ENCODE peak calls at places on chromosomes 4 and X, in six cellular contexts. I, P, Q, R, V and F are unnamed samples.
A peak's percentile ranks its signal among the peaks of the same experiment; 100 is the strongest.

GRCh38 chr4:156950950-156951349 is 20.6 kb downstream of the PDGFC start:
- DNase-seq in I (no peak), P (no peak), Q (no peak), R (no peak), V (no peak), F (no peak)

GRCh38 chrX:4932790-4933189 is 1219.3 kb upstream of the PRKX start:
- DNase-seq in I (no peak), P (no peak), Q (no peak), R (no peak), V (no peak), F (no peak)

GRCh38 chr4:75889537-75890199 is 12.6 kb downstream of the PPEF2 start:
- DNase-seq in I (no peak), P (no peak), Q (no peak), R (no peak), V (no peak), F (no peak)

GRCh38 chrX:110286126-110286525 is 31.8 kb downstream of the AMMECR1 start:
- DNase-seq in I (peak; percentile 1), P (no peak), Q (no peak), R (no peak), V (no peak), F (no peak)

GRCh38 chr4:138734746-138735145 is 280.8 kb upstream of the NOCT start:
- DNase-seq in I (no peak), P (no peak), Q (no peak), R (peak; percentile 16), V (peak; percentile 21), F (no peak)

GRCh38 chr4:113116414-113117345 is 67.2 kb downstream of the ANK2 start:
- DNase-seq in I (peak; percentile 20), P (peak; percentile 39), Q (no peak), R (peak; percentile 33), V (no peak), F (no peak)

GRCh38 chr4:38512840-38513239 is 151.2 kb upstream of the KLF3 start:
- DNase-seq in I (no peak), P (no peak), Q (no peak), R (no peak), V (no peak), F (no peak)

GRCh38 chr4:94534401-94535312 is 82.9 kb downstream of the PDLIM5 start:
- DNase-seq in I (no peak), P (no peak), Q (no peak), R (no peak), V (no peak), F (no peak)

GRCh38 chr4:56655627-56656345 is 25.3 kb downstream of the HOPX start:
- DNase-seq in I (no peak), P (peak; percentile 40), Q (no peak), R (peak; percentile 8), V (no peak), F (peak; percentile 48)

GRCh38 chr4:41155194-41155830 is 59.0 kb downstream of the APBB2 start:
- DNase-seq in I (no peak), P (no peak), Q (no peak), R (no peak), V (no peak), F (no peak)

GRCh38 chr4:96407651-96408342 is 567.9 kb downstream of the PDHA2 start:
- DNase-seq in I (no peak), P (no peak), Q (no peak), R (no peak), V (peak; percentile 9), F (no peak)

GRCh38 chr4:52889778-52890400 is 27.8 kb downstream of the RASL11B start:
- DNase-seq in I (no peak), P (no peak), Q (no peak), R (no peak), V (no peak), F (no peak)

GRCh38 chrX:12811658-12812057 is 20.4 kb downstream of the PRPS2 start:
- DNase-seq in I (no peak), P (no peak), Q (no peak), R (no peak), V (no peak), F (no peak)

GRCh38 chr4:182301736-182302135 is 58.5 kb downstream of the TENM3 start:
- DNase-seq in I (no peak), P (no peak), Q (no peak), R (no peak), V (no peak), F (no peak)

GRCh38 chrX:153885968-153886903 is at the start of gene L1CAM:
- DNase-seq in I (no peak), P (peak; percentile 64), Q (no peak), R (peak; percentile 62), V (no peak), F (no peak)
- H3K4me3 ChIP-seq in I (no peak within 1 kb of the TSS), P (peak within 1 kb of the TSS; percentile 46), Q (no peak within 1 kb of the TSS), R (peak within 1 kb of the TSS; percentile 75), V (peak within 1 kb of the TSS; percentile 29), F (peak within 1 kb of the TSS; percentile 28)

GRCh38 chrX:39689374-39690104 is 408.2 kb downstream of the BCOR start:
- DNase-seq in I (no peak), P (peak; percentile 70), Q (no peak), R (peak; percentile 75), V (no peak), F (no peak)
- H3K36me3 ChIP-seq in I (no peaks in the 10 kb centered on the region), P (no peaks in the 10 kb centered on the region), Q (no peaks in the 10 kb centered on the region), R (no peaks in the 10 kb centered on the region), V (no peaks in the 10 kb centered on the region), F (no peaks in the 10 kb centered on the region)

GRCh38 chr4:16222957-16223527 is 3.2 kb downstream of the TAPT1 start:
- DNase-seq in I (no peak), P (no peak), Q (no peak), R (no peak), V (no peak), F (no peak)
- H3K4me3 ChIP-seq in I (no peak overlapping the region), P (no peak overlapping the region), Q (no peak overlapping the region), R (no peak overlapping the region), V (no peak overlapping the region), F (no peak overlapping the region)

GRCh38 chr4:128587382-128587781 is 222.1 kb upstream of the JADE1 start:
- DNase-seq in I (no peak), P (no peak), Q (no peak), R (no peak), V (no peak), F (no peak)

GRCh38 chr4:128579454-128579853 is 230.0 kb upstream of the JADE1 start:
- DNase-seq in I (no peak), P (no peak), Q (no peak), R (no peak), V (no peak), F (no peak)

GRCh38 chr4:128583753-128584712 is 225.5 kb upstream of the JADE1 start:
- DNase-seq in I (peak; percentile 95), P (no peak), Q (no peak), R (peak; percentile 32), V (no peak), F (no peak)

DNA sequence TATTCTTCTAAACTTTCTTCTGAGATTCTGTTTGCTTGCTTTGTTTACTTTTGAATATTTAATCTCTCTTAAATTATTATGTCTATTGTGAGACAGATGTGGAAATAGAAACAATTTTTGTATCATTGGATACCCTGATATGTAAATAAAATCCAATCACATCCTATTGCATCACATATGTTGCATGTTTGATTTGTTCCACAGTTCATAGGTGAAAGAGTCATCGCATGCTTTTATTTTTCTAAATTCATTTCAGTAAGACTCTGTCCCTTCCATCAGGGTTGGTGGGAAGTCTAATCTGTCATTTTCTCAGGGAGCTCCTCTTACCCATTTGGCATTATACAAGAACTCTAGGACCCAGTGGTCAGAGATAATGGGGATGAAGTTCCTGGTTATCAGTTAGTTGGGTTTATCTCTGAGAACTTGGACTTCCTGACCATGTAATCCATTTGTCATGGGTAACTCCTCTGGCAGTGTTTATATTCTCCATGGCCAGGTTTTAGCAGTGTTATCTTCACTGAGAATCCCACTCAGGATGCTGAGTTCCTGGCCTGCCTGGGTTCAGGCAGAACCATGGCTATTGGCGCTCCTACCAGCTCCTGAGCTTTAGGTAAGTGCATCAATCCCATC is 227.1 kb upstream of the JADE1 start:
- DNase-seq in I (no peak), P (no peak), Q (no peak), R (no peak), V (no peak), F (no peak)
- H3K36me3 ChIP-seq in I (no peaks in the 10 kb centered on the region), P (no peaks in the 10 kb centered on the region), Q (no peaks in the 10 kb centered on the region), R (no peaks in the 10 kb centered on the region), V (no peaks in the 10 kb centered on the region), F (no peaks in the 10 kb centered on the region)

DNA sequence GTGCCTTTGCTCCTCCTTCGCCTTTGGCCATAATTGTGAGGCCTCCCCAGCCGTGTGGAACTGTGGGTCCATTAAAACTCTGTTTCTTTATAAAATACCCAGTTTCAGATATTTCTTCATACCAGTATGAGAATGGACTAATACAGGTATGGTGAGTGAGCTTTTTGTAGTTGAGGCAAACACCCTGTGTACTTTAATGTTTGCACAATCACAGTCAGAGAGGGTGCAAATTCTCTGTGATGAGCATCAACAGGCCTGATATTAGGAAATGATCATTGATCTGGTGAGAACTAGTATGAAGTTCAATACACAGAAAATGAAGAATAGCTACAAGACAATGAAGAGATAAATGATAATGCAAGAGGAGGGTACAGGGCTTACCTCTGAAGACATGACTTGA is 744.6 kb downstream of the RPA4 start:
- DNase-seq in I (no peak), P (no peak), Q (no peak), R (no peak), V (no peak), F (no peak)
- H3K4me3 ChIP-seq in I (no peak overlapping the region), P (no peak overlapping the region), Q (no peak overlapping the region), R (no peak overlapping the region), V (no peak overlapping the region), F (no peak overlapping the region)

GRCh38 chr4:73213917-73214663 is 44.5 kb downstream of the ANKRD17 start:
- DNase-seq in I (no peak), P (no peak), Q (no peak), R (no peak), V (no peak), F (no peak)
- H3K36me3 ChIP-seq in I (no peaks in the 10 kb centered on the region), P (no peaks in the 10 kb centered on the region), Q (peaks cover 2% of the 10 kb centered on the region), R (peaks cover 19% of the 10 kb centered on the region), V (no peaks in the 10 kb centered on the region), F (no peaks in the 10 kb centered on the region)